ENCODE peak calls at places on chromosomes 13 and 19, in eight cellular contexts. H is prostate gland, I is astrocyte, A is mesendoderm, U is right cardiac atrium, N is uterus, S is fibroblast of the aortic adventitia, P is ascending aorta. B is an unnamed sample.
A peak's percentile ranks its signal among the peaks of the same experiment; 100 is the strongest.

GRCh38 chr19:18771328-18772242 is 19.5 kb downstream of the COMP start:
- DNase-seq in H (no peak), I (no peak), A (peak; percentile 54), U (no peak), N (no peak), S (no peak), P (no peak), B (no peak)

GRCh38 chr13:65855276-65855675 is 1374.9 kb downstream of the PCDH9 start:
- DNase-seq in H (no peak), I (no peak), A (peak; percentile 45), U (no peak), N (no peak), S (peak; percentile 11), P (no peak), B (no peak)

GRCh38 chr19:9580728-9581127 is 3.6 kb downstream of the ZNF121 start:
- DNase-seq in H (no peak), I (no peak), A (no peak), U (no peak), N (no peak), S (no peak), P (no peak), B (no peak)

GRCh38 chr19:1251503-1252220 is 3.3 kb downstream of the MIDN start:
- DNase-seq in H (peak; percentile 42), I (no peak), A (peak; percentile 73), U (peak; percentile 78), N (no peak), S (peak; percentile 37), P (no peak), B (no peak)

GRCh38 chr13:35881360-35881759 is 249.8 kb downstream of the DCLK1 start:
- DNase-seq in H (peak; percentile 63), I (peak; percentile 57), A (no peak), U (no peak), N (no peak), S (peak; percentile 66), P (no peak), B (no peak)

GRCh38 chr13:65064967-65065366 is 2165.2 kb downstream of the PCDH9 start:
- DNase-seq in H (no peak), I (no peak), A (no peak), U (no peak), N (no peak), S (no peak), P (no peak), B (no peak)

GRCh38 chr13:31807090-31807541 is 67.8 kb downstream of the RXFP2 start:
- DNase-seq in H (no peak), I (peak; percentile 46), A (peak; percentile 41), U (no peak), N (no peak), S (no peak), P (no peak), B (no peak)

GRCh38 chr13:73230714-73231113 is 171.9 kb downstream of the KLF5 start:
- DNase-seq in H (no peak), I (no peak), A (no peak), U (no peak), N (no peak), S (no peak), P (no peak), B (no peak)

GRCh38 chr19:21505459-21506393 is at the start of gene ZNF429:
- DNase-seq in H (peak; percentile 93), I (peak; percentile 89), A (peak; percentile 98), U (peak; percentile 92), N (peak; percentile 91), S (peak; percentile 90), P (peak; percentile 97), B (peak; percentile 91)

GRCh38 chr19:40549007-40549708 is 27.5 kb upstream of the SHKBP1 start:
- DNase-seq in H (peak; percentile 42), I (peak; percentile 27), A (peak; percentile 91), U (peak; percentile 55), N (peak; percentile 56), S (peak; percentile 27), P (no peak), B (no peak)

GRCh38 chr13:40983269-40983668 is 35.8 kb downstream of the ELF1 start:
- DNase-seq in H (no peak), I (peak; percentile 17), A (no peak), U (no peak), N (no peak), S (peak; percentile 36), P (no peak), B (no peak)

GRCh38 chr13:50025446-50025845 is 10.2 kb downstream of the KCNRG start:
- DNase-seq in H (peak; percentile 16), I (no peak), A (no peak), U (no peak), N (no peak), S (peak; percentile 29), P (no peak), B (no peak)

GRCh38 chr19:3710265-3710812 is 2.2 kb downstream of the TJP3 start:
- DNase-seq in H (peak; percentile 88), I (no peak), A (peak; percentile 56), U (peak; percentile 72), N (no peak), S (peak; percentile 31), P (peak; percentile 79), B (peak; percentile 47)

GRCh38 chr13:105202384-105202783 is 1333.1 kb downstream of the EFNB2 start:
- DNase-seq in H (no peak), I (peak; percentile 55), A (peak; percentile 79), U (no peak), N (no peak), S (peak; percentile 4), P (no peak), B (no peak)

GRCh38 chr19:33725567-33725966 is 71.1 kb upstream of the KCTD15 start:
- DNase-seq in H (no peak), I (no peak), A (no peak), U (no peak), N (no peak), S (no peak), P (no peak), B (no peak)

GRCh38 chr19:44643605-44644390 is at the start of gene PVR:
- DNase-seq in H (peak; percentile 65), I (peak; percentile 58), A (peak; percentile 79), U (peak; percentile 85), N (peak; percentile 61), S (peak; percentile 60), P (peak; percentile 83), B (peak; percentile 19)
- H3K4me3 ChIP-seq in H (peak within 1 kb of the TSS; percentile 77), I (peak within 1 kb of the TSS; percentile 94), A (peak within 1 kb of the TSS; percentile 85), U (peak within 1 kb of the TSS; percentile 83), N (peak within 1 kb of the TSS; percentile 63), S (peak within 1 kb of the TSS; percentile 91), P (peak within 1 kb of the TSS; percentile 81), B (peak within 1 kb of the TSS; percentile 72)

GRCh38 chr19:12791345-12792047 is at the start of gene JUNB:
- DNase-seq in H (peak; percentile 98), I (peak; percentile 88), A (peak; percentile 93), U (peak; percentile 99), N (peak; percentile 97), S (peak; percentile 98), P (peak; percentile 99), B (peak; percentile 96)

GRCh38 chr19:12793290-12794195 is 2.3 kb downstream of the JUNB start:
- DNase-seq in H (peak; percentile 94), I (peak; percentile 73), A (peak; percentile 96), U (peak; percentile 93), N (peak; percentile 95), S (peak; percentile 91), P (peak; percentile 95), B (peak; percentile 90)

GRCh38 chr19:12792048-12792852 is 964 bp downstream of the JUNB start:
- DNase-seq in H (peak; percentile 57), I (no peak), A (peak; percentile 84), U (peak; percentile 75), N (peak; percentile 61), S (peak; percentile 48), P (peak; percentile 79), B (no peak)

GRCh38 chr19:12794196-12794921 is 3.1 kb downstream of the JUNB start:
- DNase-seq in H (no peak), I (no peak), A (no peak), U (no peak), N (no peak), S (peak; percentile 75), P (no peak), B (no peak)

GRCh38 chr19:12792853-12793289 is 1.6 kb downstream of the JUNB start:
- DNase-seq in H (no peak), I (no peak), A (no peak), U (no peak), N (no peak), S (no peak), P (peak; percentile 68), B (no peak)
- H3K4me3 ChIP-seq in H (peak overlapping the region; percentile 79), I (peak overlapping the region; percentile 92), A (peak overlapping the region; percentile 56), U (peak overlapping the region; percentile 82), N (peak overlapping the region; percentile 84), S (peak overlapping the region; percentile 98), P (peak overlapping the region; percentile 90), B (peak overlapping the region; percentile 98)

DNA sequence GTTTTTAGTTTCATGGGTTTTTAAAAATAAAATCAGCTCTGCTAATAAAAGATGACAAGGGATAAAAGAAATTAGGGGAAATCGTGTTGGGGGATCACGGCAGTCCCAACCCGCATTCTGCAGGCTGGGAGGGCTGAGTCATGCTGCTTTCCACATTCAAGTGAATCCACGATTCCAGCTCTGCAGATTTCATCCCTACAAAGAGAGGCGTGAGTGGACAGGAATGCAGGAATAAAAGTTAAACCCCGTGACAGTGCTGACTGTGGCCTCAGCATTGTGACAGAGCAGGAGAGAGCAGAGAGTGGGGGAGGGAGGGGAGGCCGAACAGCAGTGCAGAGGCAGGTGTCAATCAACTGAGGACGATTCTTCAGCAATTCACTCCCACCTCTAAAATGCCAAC is 66.5 kb upstream of the RAP2A start:
- DNase-seq in H (no peak), I (peak; percentile 90), A (peak; percentile 75), U (no peak), N (peak; percentile 47), S (peak; percentile 56), P (no peak), B (no peak)
- H3K4me3 ChIP-seq in H (no peak overlapping the region), I (peak overlapping the region; percentile 27), A (no peak overlapping the region), U (no peak overlapping the region), N (no peak overlapping the region), S (no peak overlapping the region), P (no peak overlapping the region), B (no peak overlapping the region)

GRCh38 chr13:30038884-30039283 is 188.5 kb upstream of the UBL3 start:
- DNase-seq in H (no peak), I (peak; percentile 52), A (peak; percentile 58), U (no peak), N (peak; percentile 40), S (peak; percentile 80), P (no peak), B (no peak)
- H3K4me3 ChIP-seq in H (no peak overlapping the region), I (no peak overlapping the region), A (no peak overlapping the region), U (no peak overlapping the region), N (no peak overlapping the region), S (no peak overlapping the region), P (no peak overlapping the region), B (no peak overlapping the region)

GRCh38 chr19:38557205-38557799 is 60.5 kb downstream of the MAP4K1 start:
- DNase-seq in H (no peak), I (no peak), A (peak; percentile 25), U (no peak), N (no peak), S (no peak), P (no peak), B (no peak)
- H3K4me3 ChIP-seq in H (no peak overlapping the region), I (no peak overlapping the region), A (no peak overlapping the region), U (no peak overlapping the region), N (no peak overlapping the region), S (no peak overlapping the region), P (no peak overlapping the region), B (no peak overlapping the region)

GRCh38 chr19:16457195-16457953 is 14.4 kb downstream of the EPS15L1 start:
- DNase-seq in H (no peak), I (peak; percentile 35), A (no peak), U (no peak), N (peak; percentile 42), S (peak; percentile 61), P (peak; percentile 73), B (no peak)
- H3K4me3 ChIP-seq in H (no peak overlapping the region), I (peak overlapping the region; percentile 29), A (no peak overlapping the region), U (no peak overlapping the region), N (peak overlapping the region; percentile 15), S (peak overlapping the region; percentile 32), P (peak overlapping the region; percentile 53), B (no peak overlapping the region)